ENCODE peak calls at places on chromosomes 3 and 15, in four cellular contexts. P is tibial nerve, S is AG04450, X is A549. N is an unnamed sample.
A peak's percentile ranks its signal among the peaks of the same experiment; 100 is the strongest.

GRCh38 chr3:143363276-143363675 is 243.7 kb downstream of the CHST2 start:
- DNase-seq in P (no peak), S (no peak), X (no peak), N (no peak)

GRCh38 chr15:100627789-100628395 is 25.5 kb downstream of the ASB7 start:
- DNase-seq in P (peak; percentile 75), S (peak; percentile 56), X (peak; percentile 58), N (peak; percentile 57)

GRCh38 chr3:45793482-45794176 is 2.7 kb downstream of the SLC6A20 start:
- DNase-seq in P (no peak), S (no peak), X (no peak), N (no peak)

GRCh38 chr3:42019144-42019952 is 57.4 kb upstream of the ULK4 start:
- DNase-seq in P (no peak), S (no peak), X (no peak), N (no peak)

GRCh38 chr3:39879581-39879980 is 70.2 kb downstream of the MYRIP start:
- DNase-seq in P (no peak), S (no peak), X (no peak), N (no peak)

GRCh38 chr3:129027544-129027880 is 26.4 kb downstream of the EFCC1 start:
- DNase-seq in P (no peak), S (no peak), X (no peak), N (no peak)

GRCh38 chr3:105867690-105868449 is 942 bp downstream of the CBLB start:
- DNase-seq in P (no peak), S (no peak), X (no peak), N (no peak)

GRCh38 chr15:44796508-44796907 is 60.2 kb downstream of the TRIM69 start:
- DNase-seq in P (no peak), S (no peak), X (no peak), N (no peak)

GRCh38 chr15:45134046-45134445 is 4.3 kb downstream of the DUOX1 start:
- DNase-seq in P (no peak), S (no peak), X (no peak), N (no peak)

GRCh38 chr3:69763976-69764851 is 24.9 kb downstream of the MITF start:
- DNase-seq in P (no peak), S (no peak), X (no peak), N (no peak)
- H3K27ac ChIP-seq in P (peak overlapping the region; percentile 76), S (no peak overlapping the region), X (peak overlapping the region; percentile 79), N (no peak overlapping the region)

DNA sequence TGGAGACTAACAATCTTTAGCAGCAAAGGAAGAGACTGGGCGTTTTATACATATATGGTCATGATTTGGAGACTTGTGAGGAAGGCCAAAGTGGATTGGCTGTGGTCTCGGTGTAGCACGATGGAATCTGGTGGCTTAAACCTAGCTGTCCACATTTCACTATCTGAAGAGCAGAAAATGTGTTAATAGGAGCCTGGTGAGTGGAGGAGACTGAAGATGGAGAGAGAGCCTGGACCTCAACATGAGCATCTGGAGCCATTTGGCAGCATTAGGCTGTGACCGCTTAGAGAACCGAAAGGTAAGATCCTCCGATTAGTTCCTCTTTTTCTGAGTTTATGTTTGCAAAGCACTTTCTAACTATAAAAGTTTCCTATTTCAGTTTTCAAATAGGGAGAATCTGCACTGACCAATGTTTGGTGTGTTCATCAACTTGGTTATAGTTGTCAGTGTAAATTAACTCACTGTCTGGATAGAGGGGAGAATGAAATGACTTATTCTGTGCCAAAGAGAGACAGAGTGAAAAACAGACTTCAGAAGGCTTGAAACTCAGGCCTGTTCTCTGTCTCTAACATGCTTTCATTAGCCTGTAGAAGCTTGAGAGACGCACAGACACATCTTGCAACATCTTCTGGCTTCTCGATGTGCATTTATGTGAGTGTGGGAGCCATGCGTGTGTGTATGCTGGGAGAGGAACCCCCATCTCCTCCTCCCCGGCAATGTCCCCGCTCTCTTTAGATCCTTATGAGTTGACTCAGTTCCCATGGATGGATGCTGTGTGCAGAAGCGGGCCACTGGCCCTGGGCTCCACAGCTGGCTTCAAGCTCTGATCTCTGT is 244.7 kb upstream of the TBL1XR1 start:
- DNase-seq in P (no peak), S (peak; percentile 34), X (no peak), N (no peak)
- H3K27ac ChIP-seq in P (no peak overlapping the region), S (peak overlapping the region; percentile 71), X (no peak overlapping the region), N (no peak overlapping the region)

DNA sequence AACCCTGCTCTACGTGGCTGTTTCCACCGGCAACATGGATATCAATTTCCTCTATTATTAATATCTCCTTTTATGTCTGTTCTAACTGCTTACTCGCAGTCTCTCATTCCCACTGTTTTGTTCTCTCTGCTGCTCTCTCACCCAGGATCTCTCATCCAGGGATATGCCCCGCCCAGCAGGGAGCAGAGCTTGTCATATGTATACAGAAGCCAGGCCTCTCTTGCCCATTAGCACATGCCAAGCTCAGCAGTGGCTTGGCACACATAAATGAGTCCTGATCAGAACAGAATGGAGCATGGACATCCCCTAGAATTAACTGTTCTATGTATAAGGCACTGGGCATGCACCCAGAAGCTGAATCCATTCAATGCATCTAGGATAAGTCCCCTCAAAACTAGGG is 61.7 kb downstream of the IGSF11 start:
- DNase-seq in P (no peak), S (no peak), X (no peak), N (no peak)
- H3K27ac ChIP-seq in P (no peak overlapping the region), S (no peak overlapping the region), X (no peak overlapping the region), N (peak overlapping the region; percentile 46)

GRCh38 chr15:83068054-83068453 is 1.0 kb upstream of the BTBD1 start:
- DNase-seq in P (no peak), S (no peak), X (no peak), N (no peak)

GRCh38 chr15:83066034-83066760 is 855 bp downstream of the BTBD1 start:
- DNase-seq in P (no peak), S (no peak), X (no peak), N (no peak)

GRCh38 chr15:83066761-83067637 is at the start of gene BTBD1:
- DNase-seq in P (peak; percentile 78), S (peak; percentile 90), X (peak; percentile 99), N (peak; percentile 56)

GRCh38 chr15:83065431-83065830 is 1.6 kb downstream of the BTBD1 start:
- DNase-seq in P (no peak), S (no peak), X (no peak), N (no peak)

GRCh38 chr15:83067638-83067962 is 548 bp upstream of the BTBD1 start:
- DNase-seq in P (no peak), S (no peak), X (no peak), N (no peak)
- H3K27ac ChIP-seq in P (peak overlapping the region; percentile 97), S (peak overlapping the region; percentile 67), X (peak overlapping the region; percentile 98), N (peak overlapping the region; percentile 90)

GRCh38 chr3:192482391-192482790 is 244.9 kb downstream of the FGF12 start:
- DNase-seq in P (no peak), S (no peak), X (no peak), N (no peak)
- H3K27ac ChIP-seq in P (no peak overlapping the region), S (no peak overlapping the region), X (no peak overlapping the region), N (no peak overlapping the region)

GRCh38 chr15:78050441-78050809 is 27.1 kb downstream of the TBC1D2B start:
- DNase-seq in P (no peak), S (no peak), X (no peak), N (no peak)

GRCh38 chr15:78051622-78052405 is 25.7 kb downstream of the TBC1D2B start:
- DNase-seq in P (no peak), S (no peak), X (no peak), N (no peak)

GRCh38 chr15:78049691-78050440 is 27.6 kb downstream of the TBC1D2B start:
- DNase-seq in P (no peak), S (no peak), X (no peak), N (no peak)

GRCh38 chr15:78052545-78052944 is 25.0 kb downstream of the TBC1D2B start:
- DNase-seq in P (no peak), S (no peak), X (no peak), N (no peak)

DNA sequence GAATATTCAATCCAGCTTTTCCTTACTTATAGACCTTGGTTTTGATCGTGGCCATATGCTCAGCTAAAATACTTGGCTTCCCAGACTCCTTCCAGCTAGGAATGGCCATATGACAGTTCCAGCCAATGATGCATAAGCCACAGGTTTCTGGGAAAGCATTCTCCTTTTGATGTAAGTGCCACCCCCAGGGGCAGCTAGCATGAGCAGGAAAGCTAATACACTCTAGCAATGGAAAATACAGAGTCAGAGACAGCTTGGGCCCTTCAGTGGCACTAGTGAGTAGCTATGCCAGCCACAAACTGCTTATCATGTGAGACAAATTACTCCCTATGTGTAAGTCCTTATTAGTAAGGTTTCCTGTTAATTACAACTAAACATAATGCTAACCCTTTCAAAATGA is 26.7 kb downstream of the TBC1D2B start:
- DNase-seq in P (no peak), S (no peak), X (no peak), N (no peak)
- H3K27ac ChIP-seq in P (no peak overlapping the region), S (no peak overlapping the region), X (no peak overlapping the region), N (no peak overlapping the region)

GRCh38 chr3:124890573-124891190 is 3.5 kb upstream of the ITGB5 start:
- DNase-seq in P (no peak), S (no peak), X (no peak), N (no peak)
- H3K27ac ChIP-seq in P (no peak overlapping the region), S (no peak overlapping the region), X (no peak overlapping the region), N (no peak overlapping the region)

GRCh38 chr3:53288214-53288613 is 32.4 kb upstream of the TKT start:
- DNase-seq in P (no peak), S (no peak), X (no peak), N (no peak)

GRCh38 chr3:53287413-53287734 is 31.6 kb upstream of the TKT start:
- DNase-seq in P (no peak), S (no peak), X (no peak), N (no peak)

GRCh38 chr3:53282581-53282980 is 26.8 kb upstream of the TKT start:
- DNase-seq in P (no peak), S (no peak), X (no peak), N (no peak)

DNA sequence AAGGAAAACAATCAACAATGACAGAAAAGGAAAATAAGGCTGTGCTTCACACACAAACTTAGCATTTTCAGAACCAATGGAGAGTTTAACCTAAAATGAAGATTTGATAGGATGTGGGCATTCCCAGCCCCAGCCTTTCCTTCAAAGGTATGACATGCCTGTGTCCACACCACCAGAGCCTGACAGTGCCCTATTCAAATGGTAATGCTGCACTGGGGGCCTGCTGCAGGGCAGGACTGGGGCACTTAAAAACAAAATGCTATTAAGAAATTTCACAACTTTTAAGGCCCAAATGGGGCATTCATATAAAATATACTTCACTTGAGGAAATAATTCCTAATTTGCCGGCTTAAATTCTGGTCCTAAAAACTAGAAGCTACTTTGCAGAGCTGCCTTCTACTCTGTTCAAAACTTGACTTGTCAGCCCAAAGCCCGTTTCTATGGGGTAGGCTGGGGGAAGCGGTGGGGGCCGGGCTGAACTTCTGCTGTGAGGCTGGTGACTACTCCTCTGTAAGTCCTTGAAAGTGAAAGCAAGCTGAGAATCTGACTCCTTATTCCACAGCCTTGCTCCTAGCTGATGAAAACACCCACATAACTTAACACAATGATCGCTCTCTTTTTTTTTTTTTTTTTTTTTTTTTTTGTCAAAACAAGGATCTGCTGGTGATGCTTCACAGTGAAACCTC is 31.0 kb upstream of the TKT start:
- DNase-seq in P (no peak), S (peak; percentile 15), X (no peak), N (no peak)
- H3K27ac ChIP-seq in P (peak overlapping the region; percentile 86), S (no peak overlapping the region), X (no peak overlapping the region), N (peak overlapping the region; percentile 1)

N was measured in substantia nigra.